ENCODE peak calls at places on chromosomes 16 and 17, in ten cellular contexts. A is neuronal stem cell; G is NCI-H2081; D is activated naive CD4-positive, alpha-beta T cell treated with anti-CD3 and anti-CD28 coated beads for 36 hours; B is stimulated activated naive CD8-positive, alpha-beta T cell treated with anti-CD3 and anti-CD28 coated beads, Interleukin-15, Interleukin-2, amounts not matched to agents 100 U/mL and 50 U/mL, for 24 hours; N is upper lobe of right lung; Y is AG08396; I is activated naive CD8-positive, alpha-beta T cell treated with anti-CD3 and anti-CD28 coated beads for 36 hours; X is IMR-90; O is dorsolateral prefrontal cortex. Q is an unnamed sample.

GRCh38 chr17:76598004-76598439 is 12.4 kb upstream of the ST6GALNAC2 start:
- DNase-seq in X (no peak), A (no peak), I (no peak), N (no peak), B (no peak), Y (no peak), G (peak), O (peak), D (no peak), Q (peak)

GRCh38 chr17:27807567-27808470 is 7.5 kb upstream of the NOS2 start:
- DNase-seq in B (peak), G (no peak), N (no peak), D (peak), I (peak), O (peak), Y (no peak), X (no peak), A (no peak), Q (no peak)

GRCh38 chr17:50893183-50893993 is 27.2 kb upstream of the TOB1 start:
- DNase-seq in B (no peak), I (no peak), O (peak), G (no peak), D (no peak), Y (no peak), X (peak), N (no peak), A (no peak), Q (peak)

GRCh38 chr17:77049440-77049839 is 91.3 kb upstream of the SEC14L1 start:
- DNase-seq in G (peak), Y (no peak), D (no peak), X (no peak), B (no peak), I (no peak), N (no peak), A (no peak), O (no peak), Q (no peak)

GRCh38 chr16:77918792-77919707 is 103.3 kb upstream of the CLEC3A start:
- DNase-seq in I (no peak), D (no peak), A (no peak), Y (no peak), G (peak), B (no peak), O (no peak), N (no peak), X (peak), Q (no peak)

GRCh38 chr17:8818047-8818446 is 18.9 kb upstream of the MFSD6L start:
- DNase-seq in X (no peak), Y (no peak), B (no peak), D (no peak), I (no peak), O (no peak), G (no peak), N (no peak), A (no peak), Q (no peak)

GRCh38 chr17:40499551-40500189 is 1.8 kb downstream of the TNS4 start:
- DNase-seq in I (no peak), O (peak), G (peak), Y (peak), D (no peak), X (peak), B (no peak), N (peak), A (no peak), Q (no peak)

GRCh38 chr16:72999541-73000019 is 48.3 kb downstream of the ZFHX3 start:
- DNase-seq in D (no peak), N (peak), O (no peak), A (no peak), X (no peak), G (no peak), Y (no peak), B (no peak), I (no peak), Q (no peak)

GRCh38 chr16:69880640-69881133 is 70.4 kb upstream of the CLEC18A start:
- DNase-seq in D (no peak), O (no peak), N (no peak), X (peak), I (no peak), Y (peak), G (peak), B (no peak), A (no peak), Q (peak)

GRCh38 chr17:39996789-39997188 is 16.2 kb downstream of the PSMD3 start:
- DNase-seq in B (no peak), I (no peak), D (no peak), N (peak), A (no peak), O (no peak), G (no peak), Y (no peak), X (no peak), Q (no peak)

GRCh38 chr17:42894283-42895184 is 6.1 kb upstream of the G6PC1 start:
- DNase-seq in A (no peak), G (no peak), Y (no peak), B (no peak), X (no peak), O (no peak), N (no peak), D (no peak), I (no peak), Q (no peak)

GRCh38 chr16:7339700-7340099 is 7.1 kb downstream of the RBFOX1 start:
- DNase-seq in D (no peak), G (no peak), Y (no peak), N (no peak), I (no peak), O (no peak), X (no peak), A (no peak), B (no peak), Q (no peak)

GRCh38 chr16:77540656-77541055 is 105.8 kb upstream of the ADAMTS18 start:
- DNase-seq in X (no peak), I (no peak), O (no peak), D (no peak), N (no peak), G (no peak), A (no peak), B (no peak), Y (peak), Q (no peak)

GRCh38 chr16:57590654-57591085 is 37.8 kb upstream of the ADGRG1 start:
- DNase-seq in A (no peak), Y (peak), O (no peak), N (no peak), X (peak), D (peak), I (no peak), B (no peak), G (no peak), Q (no peak)

GRCh38 chr17:48310748-48311213 is 119.2 kb downstream of the SKAP1 start:
- DNase-seq in O (no peak), A (peak), G (peak), Y (no peak), N (no peak), B (no peak), X (no peak), D (no peak), I (no peak), Q (no peak)

GRCh38 chr16:12119562-12119961 is 143.0 kb downstream of the SNX29 start:
- DNase-seq in N (peak), D (no peak), G (no peak), Y (peak), B (no peak), A (no peak), I (no peak), O (no peak), X (peak), Q (no peak)

GRCh38 chr16:49483651-49484451 is 110.2 kb downstream of the C16orf78 start:
- DNase-seq in I (no peak), O (no peak), Y (no peak), A (no peak), X (no peak), B (no peak), D (no peak), G (no peak), N (peak), Q (no peak)

GRCh38 chr17:47330548-47330947 is 6.8 kb downstream of the EFCAB13 start:
- DNase-seq in Y (no peak), G (no peak), D (no peak), I (no peak), O (no peak), N (no peak), X (no peak), B (no peak), A (no peak), Q (no peak)

GRCh38 chr17:38735161-38735997 is 5.2 kb downstream of the CISD3 start:
- DNase-seq in D (peak), B (peak), X (no peak), I (peak), G (peak), A (no peak), O (peak), N (peak), Y (peak), Q (peak)

GRCh38 chr17:17518019-17518418 is 21.8 kb upstream of the RASD1 start:
- DNase-seq in X (no peak), G (no peak), D (no peak), N (no peak), O (no peak), B (no peak), Y (no peak), I (no peak), A (no peak), Q (no peak)

GRCh38 chr16:26736084-26736483 is 330.6 kb upstream of the C16orf82 start:
- DNase-seq in D (no peak), I (no peak), X (no peak), O (no peak), B (no peak), Y (no peak), G (no peak), A (no peak), N (no peak), Q (no peak)

GRCh38 chr17:74212262-74212912 is 984 bp upstream of the TTYH2 start:
- DNase-seq in O (no peak), A (no peak), G (no peak), N (no peak), Y (peak), B (peak), I (peak), D (no peak), X (no peak), Q (no peak)

GRCh38 chr17:1031711-1032110 is 34.8 kb downstream of the TIMM22 start:
- DNase-seq in I (no peak), X (no peak), G (no peak), B (no peak), Y (peak), O (peak), D (no peak), N (no peak), A (peak), Q (peak)

GRCh38 chr17:44636562-44636961 is 19.7 kb upstream of the MEIOC start:
- DNase-seq in D (no peak), B (no peak), Y (peak), G (peak), I (no peak), O (no peak), X (peak), A (no peak), N (no peak), Q (no peak)

GRCh38 chr16:81410643-81411235 is 33.9 kb upstream of the CMIP start:
- DNase-seq in N (no peak), D (no peak), Y (no peak), A (no peak), B (no peak), X (no peak), G (no peak), I (no peak), O (no peak), Q (no peak)

GRCh38 chr17:7589891-7590611 is at the start of gene SOX15:
- DNase-seq in B (no peak), G (no peak), D (no peak), O (no peak), N (no peak), I (no peak), Y (peak), X (peak), A (no peak), Q (no peak)

GRCh38 chr17:61867033-61867432 is 3.7 kb upstream of the BRIP1 start:
- DNase-seq in N (no peak), I (no peak), X (no peak), A (no peak), Y (no peak), O (no peak), G (no peak), D (no peak), B (no peak), Q (no peak)

GRCh38 chr17:41013181-41013580 is 4.3 kb upstream of the KRTAP3-1 start:
- DNase-seq in A (no peak), G (no peak), O (no peak), N (no peak), Y (no peak), X (no peak), B (no peak), I (no peak), D (no peak), Q (no peak)

GRCh38 chr17:60391419-60392041 is 403 bp downstream of the USP32 start:
- DNase-seq in B (no peak), G (no peak), N (no peak), Y (peak), I (no peak), D (no peak), O (no peak), X (no peak), A (no peak), Q (no peak)

Q was measured in frontal cortex.